ENCODE peak calls at places on chromosomes 1 and 21, in ten cellular contexts. O is natural killer cell treated with Interleukin-12 subunit alpha and Interleukin-12 subunit beta and Interleukin-15 and Interleukin-18, amount 100 ng/mL, for 72 hours; L is NCI-H2171 treated with DMSO at 0.1 percent for 48 hours; F is T-helper 17 cell; K is neural crest cell; G is stimulated activated CD4-positive, alpha-beta T cell treated with anti-CD3 and anti-CD28 coated beads, Interleukin-1b, Interleukin-23, amount 100 ng/mL, for 24 hours; R is activated CD4-positive, alpha-beta T cell treated with anti-CD3 and anti-CD28 coated beads, Interleukin-2, amount 50 U/mL, for 24 hours; C is A549; S is epithelial cell of esophagus; A is astrocyte of the cerebellum. J is an unnamed sample.

GRCh38 chr1:40592107-40592773 is 60.8 kb downstream of the ZNF684 start:
- DNase-seq in C (no peak), A (no peak), G (no peak), S (peak), K (no peak), F (no peak), L (peak), R (no peak), O (no peak), J (peak)

GRCh38 chr21:26210614-26211013 is 40.0 kb upstream of the APP start:
- DNase-seq in R (no peak), F (no peak), G (no peak), A (no peak), S (peak), C (no peak), K (no peak), L (no peak), O (no peak), J (no peak)

GRCh38 chr1:186307445-186307844 is 67.6 kb downstream of the TPR start:
- DNase-seq in O (no peak), G (no peak), S (no peak), R (no peak), A (no peak), K (no peak), F (no peak), L (no peak), C (no peak), J (no peak)

GRCh38 chr21:39110431-39110830 is 72.8 kb downstream of the PSMG1 start:
- DNase-seq in S (no peak), F (no peak), C (no peak), K (no peak), R (no peak), G (no peak), O (no peak), A (no peak), L (no peak), J (no peak)

GRCh38 chr21:35664683-35665082 is 395.6 kb downstream of the SETD4 start:
- DNase-seq in C (no peak), F (no peak), A (peak), O (no peak), S (peak), K (no peak), L (no peak), G (no peak), R (no peak), J (no peak)

GRCh38 chr1:10753279-10753678 is 43.2 kb downstream of the CASZ1 start:
- DNase-seq in A (no peak), F (no peak), S (no peak), R (no peak), O (no peak), K (no peak), C (no peak), G (no peak), L (peak), J (no peak)

GRCh38 chr1:189424746-189425331 is 1052.8 kb downstream of the BRINP3 start:
- DNase-seq in L (no peak), K (no peak), A (no peak), G (no peak), O (no peak), S (peak), F (no peak), C (no peak), R (no peak), J (no peak)

GRCh38 chr1:211493865-211494653 is 2.1 kb upstream of the RD3 start:
- DNase-seq in L (no peak), C (no peak), A (no peak), G (no peak), R (no peak), S (no peak), F (no peak), K (no peak), O (no peak), J (no peak)

GRCh38 chr1:35511305-35511704 is 45.9 kb downstream of the KIAA0319L start:
- DNase-seq in G (no peak), L (no peak), F (no peak), A (no peak), R (no peak), C (no peak), O (no peak), K (no peak), S (no peak), J (no peak)

GRCh38 chr1:65001238-65001792 is 35.0 kb upstream of the JAK1 start:
- DNase-seq in F (peak), K (peak), L (no peak), G (peak), C (no peak), R (peak), O (peak), S (no peak), A (no peak), J (no peak)

GRCh38 chr1:7002728-7003127 is 217.5 kb downstream of the CAMTA1 start:
- DNase-seq in G (no peak), F (no peak), S (peak), C (no peak), L (no peak), A (no peak), K (no peak), O (no peak), R (no peak), J (peak)

GRCh38 chr1:21921100-21921875 is 15.8 kb downstream of the HSPG2 start:
- DNase-seq in C (no peak), K (no peak), G (no peak), R (no peak), O (no peak), A (no peak), F (no peak), S (no peak), L (no peak), J (no peak)

GRCh38 chr1:101236546-101237228 is at the start of gene S1PR1:
- DNase-seq in C (no peak), R (peak), F (peak), A (no peak), O (peak), L (no peak), S (peak), K (peak), G (peak), J (peak)

GRCh38 chr1:42784946-42785693 is at the start of gene TMEM269:
- DNase-seq in F (no peak), O (no peak), C (no peak), K (no peak), L (no peak), G (peak), S (no peak), R (no peak), A (no peak), J (no peak)

GRCh38 chr21:46411236-46411635 is 47.5 kb upstream of the DIP2A start:
- DNase-seq in A (no peak), C (no peak), O (no peak), S (no peak), L (no peak), G (no peak), R (no peak), F (no peak), K (no peak), J (no peak)

GRCh38 chr1:231970684-231971083 is 344.1 kb downstream of the DISC1 start:
- DNase-seq in R (no peak), F (no peak), K (no peak), A (no peak), G (no peak), O (no peak), S (no peak), C (no peak), L (no peak), J (peak)

GRCh38 chr1:39034114-39034654 is 8.0 kb downstream of the NDUFS5 start:
- DNase-seq in O (no peak), C (no peak), G (no peak), K (no peak), A (no peak), R (no peak), F (no peak), S (no peak), L (no peak), J (no peak)

GRCh38 chr1:16248603-16249534 is 11.9 kb upstream of the CPLANE2 start:
- DNase-seq in S (peak), A (peak), L (peak), G (no peak), F (no peak), O (no peak), R (no peak), K (no peak), C (no peak), J (peak)

GRCh38 chr1:3012511-3013291 is 8.6 kb upstream of the ACTRT2 start:
- DNase-seq in L (peak), O (peak), G (peak), F (peak), S (no peak), A (no peak), K (peak), C (peak), R (peak), J (no peak)

GRCh38 chr21:43206231-43207042 is 37.6 kb downstream of the CRYAA start:
- DNase-seq in C (no peak), O (no peak), L (no peak), S (no peak), K (no peak), A (no peak), R (no peak), G (no peak), F (no peak), J (no peak)

GRCh38 chr1:111516008-111516535 is 12.6 kb upstream of the ADORA3 start:
- DNase-seq in K (no peak), A (no peak), L (no peak), G (no peak), S (peak), O (no peak), C (no peak), F (no peak), R (no peak), J (no peak)

GRCh38 chr1:212254853-212255363 is 30.3 kb upstream of the PPP2R5A start:
- DNase-seq in C (no peak), S (no peak), O (no peak), G (no peak), K (no peak), L (no peak), R (no peak), F (no peak), A (no peak), J (peak)

GRCh38 chr1:67645495-67646144 is 39.4 kb upstream of the GADD45A start:
- DNase-seq in A (no peak), O (no peak), G (no peak), C (no peak), S (no peak), F (no peak), L (peak), R (no peak), K (no peak), J (peak)